ENCODE peak calls at places on chromosomes 3 and 15, in six cellular contexts. M is prostate gland, T is neural progenitor cell, J is A673, H is BJ, X is nephron progenitor cell. K is an unnamed sample.

GRCh38 chr3:84820126-84820525 is 138.7 kb upstream of the CADM2 start:
- DNase-seq in H (no peak), J (no peak), M (no peak), X (no peak), T (no peak), K (no peak)

GRCh38 chr15:90962021-90962420 is 7.3 kb downstream of the RCCD1 start:
- DNase-seq in T (no peak), M (no peak), H (no peak), J (no peak), X (no peak), K (no peak)

GRCh38 chr3:131356006-131356405 is 25.6 kb upstream of the NUDT16 start:
- DNase-seq in J (no peak), X (no peak), H (peak; percentile 49), T (no peak), M (no peak), K (no peak)

GRCh38 chr3:62238431-62238830 is 134.9 kb downstream of the FEZF2 start:
- DNase-seq in T (no peak), X (no peak), J (no peak), H (no peak), M (no peak), K (no peak)

GRCh38 chr3:33911525-33912322 is 113.3 kb downstream of the PDCD6IP start:
- DNase-seq in H (peak; percentile 6), M (no peak), J (no peak), T (no peak), X (no peak), K (no peak)

GRCh38 chr3:25727316-25727715 is 55.9 kb downstream of the NGLY1 start:
- DNase-seq in T (no peak), X (no peak), M (no peak), H (no peak), J (no peak), K (no peak)

GRCh38 chr15:66982250-66982649 is 83.2 kb upstream of the SMAD3 start:
- DNase-seq in J (no peak), T (no peak), X (no peak), M (no peak), H (no peak), K (peak; percentile 82)

GRCh38 chr3:140521751-140522445 is 156.0 kb upstream of the TRIM42 start:
- DNase-seq in H (no peak), T (peak; percentile 25), X (no peak), M (no peak), J (no peak), K (peak; percentile 62)

GRCh38 chr3:107975529-107976203 is 115.2 kb downstream of the CD47 start:
- DNase-seq in M (no peak), J (no peak), H (no peak), X (no peak), T (no peak), K (no peak)

GRCh38 chr3:160758929-160759577 is 3.0 kb downstream of the PPM1L start:
- DNase-seq in T (no peak), J (no peak), H (no peak), M (no peak), X (no peak), K (no peak)

GRCh38 chr15:62877276-62877857 is 165.2 kb upstream of the TPM1 start:
- DNase-seq in X (no peak), T (no peak), H (no peak), J (no peak), M (no peak), K (no peak)

GRCh38 chr3:187112934-187113793 is 26.1 kb downstream of the RPL39L start:
- DNase-seq in M (no peak), H (no peak), T (no peak), X (no peak), J (peak; percentile 49), K (no peak)

GRCh38 chr3:64541803-64542202 is 146.0 kb downstream of the ADAMTS9 start:
- DNase-seq in X (no peak), J (no peak), H (no peak), M (no peak), T (no peak), K (no peak)

GRCh38 chr3:101643861-101644613 is 32.9 kb downstream of the ZBTB11 start:
- DNase-seq in M (no peak), H (peak; percentile 43), T (no peak), J (peak; percentile 84), X (no peak), K (peak; percentile 57)

GRCh38 chr3:79366414-79366813 is 401.4 kb downstream of the ROBO1 start:
- DNase-seq in M (no peak), H (no peak), J (no peak), X (no peak), T (no peak), K (no peak)

GRCh38 chr3:79367066-79367465 is 400.7 kb downstream of the ROBO1 start:
- DNase-seq in X (no peak), T (no peak), M (no peak), H (peak; percentile 30), J (no peak), K (no peak)

GRCh38 chr3:79368403-79368802 is 399.4 kb downstream of the ROBO1 start:
- DNase-seq in T (no peak), H (no peak), J (no peak), M (peak; percentile 36), X (no peak), K (no peak)

GRCh38 chr3:79367803-79368202 is 400.0 kb downstream of the ROBO1 start:
- DNase-seq in M (no peak), J (no peak), T (no peak), X (no peak), H (no peak), K (no peak)

GRCh38 chr3:79369306-79369705 is 398.5 kb downstream of the ROBO1 start:
- DNase-seq in M (no peak), J (peak; percentile 3), H (no peak), X (no peak), T (no peak), K (no peak)
- TF ChIP-seq CTCF in M (peak; percentile 47), J (peak; percentile 37), H (peak; percentile 42), X (peak; percentile 26), T (peak; percentile 46), K (no peak)

GRCh38 chr3:178445139-178445538 is 91.1 kb upstream of the KCNMB2 start:
- DNase-seq in T (no peak), J (no peak), X (no peak), H (no peak), M (no peak), K (no peak)
- TF ChIP-seq CTCF in T (no peak), J (no peak), X (no peak), H (no peak), M (no peak), K (no peak)

GRCh38 chr15:72285927-72286516 is 13.7 kb upstream of the PARP6 start:
- DNase-seq in X (peak; percentile 28), J (peak; percentile 52), M (peak; percentile 31), T (peak; percentile 69), H (no peak), K (no peak)
- TF ChIP-seq CTCF in X (peak; percentile 44), J (peak; percentile 62), M (peak; percentile 50), T (peak; percentile 70), H (peak; percentile 61), K (peak; percentile 60)

GRCh38 chr3:14915636-14916222 is 31.7 kb upstream of the NR2C2 start:
- DNase-seq in X (no peak), J (no peak), T (no peak), H (no peak), M (no peak), K (no peak)
- TF ChIP-seq CTCF in X (no peak), J (no peak), T (peak; percentile 25), H (no peak), M (peak; percentile 18), K (no peak)

DNA sequence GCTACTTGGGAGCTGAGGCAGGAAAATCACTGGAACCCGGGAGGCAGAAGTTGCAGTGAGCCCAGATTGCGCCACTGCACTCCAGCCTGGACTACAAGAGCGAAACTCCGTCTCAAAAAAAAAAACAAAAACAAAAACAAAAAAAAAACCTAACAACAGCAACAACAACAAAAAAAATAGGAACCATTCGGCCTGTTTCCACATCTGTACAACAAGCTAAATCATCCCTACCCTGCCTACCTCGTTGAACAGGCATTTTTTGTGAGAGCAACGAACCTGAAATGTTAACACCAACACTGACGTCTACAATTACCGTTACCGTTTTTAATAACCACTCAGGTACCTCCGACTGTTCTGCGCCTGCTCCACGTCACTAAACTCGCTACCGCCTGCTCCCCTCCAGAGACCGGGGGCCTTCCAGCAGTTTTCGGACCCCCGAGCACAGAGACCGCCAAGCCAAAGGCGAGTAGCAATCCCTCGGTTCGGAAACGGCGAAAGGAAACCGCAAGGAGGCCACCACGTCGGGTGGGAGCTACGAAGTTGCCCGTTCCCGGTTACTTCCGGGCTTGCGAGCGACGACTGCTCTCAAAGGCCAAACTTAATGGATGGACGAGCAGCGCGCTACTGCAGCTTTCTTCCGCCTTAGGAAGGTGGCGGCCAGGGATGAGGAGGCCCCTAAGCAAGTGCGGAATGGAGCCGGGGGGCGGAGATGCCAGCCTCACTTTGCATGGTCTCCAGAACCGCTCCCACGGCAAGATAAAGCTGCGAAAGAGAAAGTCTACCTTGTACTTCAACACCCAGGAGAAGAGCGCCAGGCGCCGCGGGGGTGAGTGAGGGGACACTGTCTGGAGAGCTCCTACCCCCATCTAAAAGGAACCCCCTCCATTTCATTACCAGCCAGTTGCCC is at the start of the genes PIGB and PIGBOS1:
- DNase-seq in M (peak; percentile 82), J (peak; percentile 91), T (peak; percentile 90), H (peak; percentile 37), X (peak; percentile 77), K (peak; percentile 96)
- TF ChIP-seq CTCF in M (peak; percentile 36), J (peak; percentile 11), T (peak; percentile 14), H (peak; percentile 23), X (no peak), K (peak; percentile 24)

DNA sequence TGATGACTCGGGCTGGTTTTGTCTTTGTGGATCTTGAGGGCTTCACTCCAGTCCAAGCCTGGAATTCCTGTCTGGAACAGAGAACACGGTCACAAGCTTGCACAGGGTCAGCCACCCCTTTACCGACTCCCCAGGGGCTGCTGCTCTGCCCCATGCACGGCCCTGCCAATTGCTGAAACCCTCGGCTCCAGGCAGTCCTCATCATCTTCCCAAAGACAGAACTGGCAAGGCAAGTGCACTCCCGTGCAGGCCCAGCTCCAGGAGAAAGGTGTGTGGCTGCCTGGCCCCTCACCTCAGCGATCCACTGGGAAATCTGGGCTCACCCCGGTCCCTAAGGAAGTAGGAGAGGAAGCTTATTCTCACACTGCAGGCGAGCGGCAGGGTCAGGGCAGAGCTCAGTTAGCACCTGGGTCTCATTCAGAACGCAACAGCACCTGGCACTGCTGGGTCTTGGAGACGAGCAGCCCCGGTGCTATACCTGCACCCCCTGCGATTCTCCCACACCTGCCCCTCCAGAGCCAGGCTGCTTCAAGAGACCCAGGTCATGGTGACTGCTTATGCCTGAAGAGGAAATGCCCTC is 7.2 kb downstream of the MAP6D1 start:
- DNase-seq in X (no peak), J (no peak), M (no peak), H (no peak), T (no peak), K (no peak)
- TF ChIP-seq CTCF in X (no peak), J (no peak), M (no peak), H (no peak), T (no peak), K (no peak)

GRCh38 chr3:122948398-122948797 is 79.2 kb downstream of the SEMA5B start:
- DNase-seq in T (peak; percentile 21), H (no peak), J (peak; percentile 13), X (peak; percentile 16), M (no peak), K (no peak)
- TF ChIP-seq CTCF in T (peak; percentile 17), H (no peak), J (peak; percentile 14), X (no peak), M (no peak), K (no peak)

K was measured in esophagus muscularis mucosa.